ENCODE peak calls at places on chromosomes 4 and X, in seven cellular contexts. Y, D, A, R, F, G and X are unnamed samples.
A peak's percentile ranks its signal among the peaks of the same experiment; 100 is the strongest.

GRCh38 chrX:136171420-136171819 is 24.1 kb downstream of the FHL1 start:
- DNase-seq in Y (no peak), D (no peak), A (no peak), R (no peak), F (no peak), G (no peak), X (no peak)

GRCh38 chrX:102339312-102340298 is 92.6 kb downstream of the NXF2 start:
- DNase-seq in Y (no peak), D (peak; percentile 48), A (no peak), R (no peak), F (no peak), G (peak; percentile 49), X (peak; percentile 34)

GRCh38 chr4:37793562-37793961 is 32.9 kb upstream of the PGM2 start:
- DNase-seq in Y (peak; percentile 17), D (no peak), A (no peak), R (no peak), F (no peak), G (peak; percentile 21), X (no peak)

GRCh38 chr4:170391066-170391754 is 301.5 kb upstream of the AADAT start:
- DNase-seq in Y (peak; percentile 9), D (no peak), A (no peak), R (no peak), F (no peak), G (no peak), X (no peak)

GRCh38 chrX:13716905-13717304 is 17.5 kb downstream of the TRAPPC2 start:
- DNase-seq in Y (no peak), D (no peak), A (no peak), R (no peak), F (no peak), G (peak; percentile 8), X (no peak)

GRCh38 chr4:41260315-41260714 is 3.6 kb downstream of the UCHL1 start:
- DNase-seq in Y (no peak), D (no peak), A (no peak), R (no peak), F (no peak), G (no peak), X (no peak)

GRCh38 chr4:144289687-144290433 is 149.3 kb upstream of the GYPA start:
- DNase-seq in Y (no peak), D (no peak), A (no peak), R (no peak), F (no peak), G (no peak), X (no peak)

GRCh38 chrX:153649178-153649914 is 2.3 kb downstream of the DUSP9 start:
- DNase-seq in Y (peak; percentile 81), D (peak; percentile 62), A (peak; percentile 77), R (peak; percentile 10), F (peak; percentile 46), G (peak; percentile 81), X (no peak)

GRCh38 chr4:37803348-37803973 is 23.0 kb upstream of the PGM2 start:
- DNase-seq in Y (peak; percentile 27), D (no peak), A (no peak), R (no peak), F (no peak), G (peak; percentile 62), X (no peak)

GRCh38 chr4:168995537-168996295 is 14.3 kb downstream of the CBR4 start:
- DNase-seq in Y (peak; percentile 21), D (no peak), A (no peak), R (no peak), F (no peak), G (no peak), X (no peak)

GRCh38 chrX:13151806-13152510 is 107.5 kb upstream of the FAM9C start:
- DNase-seq in Y (no peak), D (no peak), A (no peak), R (no peak), F (no peak), G (no peak), X (no peak)

GRCh38 chr4:97576955-97577354 is 566.3 kb downstream of the STPG2 start:
- DNase-seq in Y (no peak), D (no peak), A (no peak), R (no peak), F (no peak), G (no peak), X (no peak)

GRCh38 chr4:121998024-121998423 is 46.2 kb upstream of the TRPC3 start:
- DNase-seq in Y (peak; percentile 13), D (no peak), A (no peak), R (no peak), F (no peak), G (peak; percentile 63), X (no peak)

GRCh38 chrX:111568356-111568755 is 56.9 kb downstream of the SERTM2 start:
- DNase-seq in Y (peak; percentile 59), D (no peak), A (no peak), R (no peak), F (peak; percentile 35), G (peak; percentile 63), X (no peak)

GRCh38 chr4:142881331-142881730 is 35.2 kb upstream of the INPP4B start:
- DNase-seq in Y (no peak), D (no peak), A (no peak), R (no peak), F (no peak), G (no peak), X (no peak)

GRCh38 chr4:171924761-171925376 is 111.7 kb downstream of the GALNTL6 start:
- DNase-seq in Y (peak; percentile 39), D (no peak), A (no peak), R (no peak), F (no peak), G (peak; percentile 10), X (no peak)

GRCh38 chr4:1491630-1492457 is 85.6 kb upstream of the NKX1-1 start:
- DNase-seq in Y (no peak), D (peak; percentile 57), A (peak; percentile 45), R (peak; percentile 4), F (peak; percentile 35), G (no peak), X (no peak)

GRCh38 chr4:98567611-98568010 is 90.8 kb downstream of the TSPAN5 start:
- DNase-seq in Y (no peak), D (no peak), A (no peak), R (no peak), F (no peak), G (no peak), X (no peak)

GRCh38 chr4:124104101-124104500 is 608.4 kb downstream of the ANKRD50 start:
- DNase-seq in Y (no peak), D (no peak), A (no peak), R (no peak), F (no peak), G (no peak), X (no peak)

GRCh38 chr4:73588613-73589012 is 31.6 kb downstream of the RASSF6 start:
- DNase-seq in Y (no peak), D (no peak), A (no peak), R (no peak), F (no peak), G (no peak), X (no peak)

GRCh38 chr4:121156822-121157769 is 7.0 kb downstream of the TNIP3 start:
- DNase-seq in Y (peak; percentile 77), D (peak; percentile 78), A (peak; percentile 77), R (no peak), F (no peak), G (peak; percentile 84), X (peak; percentile 32)

GRCh38 chr4:159497961-159498360 is 395.1 kb downstream of the RAPGEF2 start:
- DNase-seq in Y (no peak), D (no peak), A (no peak), R (no peak), F (no peak), G (no peak), X (no peak)

GRCh38 chr4:155529761-155530160 is 136.9 kb upstream of the GUCY1A1 start:
- DNase-seq in Y (no peak), D (no peak), A (no peak), R (no peak), F (no peak), G (no peak), X (no peak)

GRCh38 chrX:44898411-44899221 is 25.6 kb downstream of the KDM6A start:
- DNase-seq in Y (no peak), D (no peak), A (no peak), R (no peak), F (no peak), G (no peak), X (no peak)

GRCh38 chrX:153925739-153926593 is at the start of gene ARHGAP4:
- DNase-seq in Y (peak; percentile 28), D (no peak), A (peak; percentile 71), R (no peak), F (no peak), G (peak; percentile 44), X (peak; percentile 66)

GRCh38 chrX:129783176-129783776 is 3.5 kb downstream of the SASH3 start:
- DNase-seq in Y (no peak), D (peak; percentile 48), A (no peak), R (no peak), F (no peak), G (no peak), X (no peak)
- H3K4me3 ChIP-seq in Y (no peak overlapping the region), D (no peak overlapping the region), A (no peak overlapping the region), R (no peak overlapping the region), F (no peak overlapping the region), G (no peak overlapping the region), X (no peak overlapping the region)

GRCh38 chrX:79133897-79134296 is 10.6 kb upstream of the GPR174 start:
- DNase-seq in Y (no peak), D (no peak), A (no peak), R (no peak), F (no peak), G (no peak), X (no peak)
- H3K27ac ChIP-seq in Y (no peak overlapping the region), D (no peak overlapping the region), A (no peak overlapping the region), R (no peak overlapping the region), F (no peak overlapping the region), G (no peak overlapping the region), X (no peak overlapping the region)

DNA sequence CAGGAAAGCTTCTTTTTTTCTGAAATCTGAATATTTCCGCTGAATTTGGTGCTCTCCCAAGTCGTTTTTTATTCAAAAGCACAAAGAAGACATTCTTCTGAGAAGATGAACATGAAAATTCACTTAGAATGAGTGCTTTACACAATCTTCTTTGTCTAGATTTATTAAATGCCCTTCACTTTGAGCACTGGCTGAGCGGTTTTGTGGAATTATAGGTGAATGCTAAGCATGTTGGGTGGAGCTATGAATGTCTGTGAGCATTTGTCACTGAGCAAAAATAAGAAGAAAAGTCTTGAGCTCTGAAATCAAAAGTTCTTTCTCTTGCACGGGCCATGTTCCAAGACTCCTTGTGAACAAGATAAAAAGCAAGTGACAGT is 13.1 kb downstream of the GASK1B start:
- DNase-seq in Y (no peak), D (no peak), A (no peak), R (no peak), F (no peak), G (no peak), X (no peak)
- H3K4me1 ChIP-seq in Y (no peaks in the 10 kb centered on the region), D (peaks cover 19% of the 10 kb centered on the region), A (peaks cover 5% of the 10 kb centered on the region), R (no peaks in the 10 kb centered on the region), F (no peaks in the 10 kb centered on the region), G (no peaks in the 10 kb centered on the region), X (peaks cover 2% of the 10 kb centered on the region)

GRCh38 chr4:24800273-24800880 is 5.0 kb downstream of the SOD3 start:
- DNase-seq in Y (peak; percentile 55), D (no peak), A (no peak), R (no peak), F (no peak), G (peak; percentile 56), X (peak; percentile 73)
- H3K4me3 ChIP-seq in Y (peak overlapping the region; percentile 50), D (no peak overlapping the region), A (no peak overlapping the region), R (no peak overlapping the region), F (peak overlapping the region; percentile 11), G (peak overlapping the region; percentile 63), X (no peak overlapping the region)